ENCODE peak calls at places on chromosomes 13 and 19, in ten cellular contexts. M is activated naive CD8-positive, alpha-beta T cell treated with anti-CD3 and anti-CD28 coated beads for 36 hours; P is activated gamma-delta T cell treated with Interleukin-2 at 50 U/mL for 16 hours; J is CD8-positive, alpha-beta memory T cell; V is GM12892; N is CD14-positive monocyte; U is left cardiac atrium; R is iris pigment epithelial cell; D is NCI-H2081; C is GOT3. Q is an unnamed sample.

GRCh38 chr13:107275945-107276614 is 708.1 kb upstream of the ARGLU1 start:
- DNase-seq in D (no peak), R (peak; percentile 72), U (no peak), V (no peak), N (no peak), C (no peak), J (no peak), M (no peak), P (no peak), Q (no peak)

GRCh38 chr13:93900735-93901134 is 578.7 kb downstream of the DCT start:
- DNase-seq in V (no peak), J (no peak), N (no peak), U (no peak), M (no peak), C (no peak), D (no peak), P (no peak), R (no peak), Q (no peak)

GRCh38 chr13:41213316-41213715 is 18.9 kb upstream of the KBTBD7 start:
- DNase-seq in C (no peak), U (no peak), D (no peak), J (no peak), V (no peak), N (no peak), R (no peak), P (no peak), M (no peak), Q (no peak)

GRCh38 chr19:12801466-12802266 is at the start of the genes PRDX2 and THSD8:
- DNase-seq in D (peak; percentile 83), U (peak; percentile 88), V (peak; percentile 74), J (peak; percentile 56), M (peak; percentile 81), R (peak; percentile 72), P (peak; percentile 74), N (no peak), C (peak; percentile 42), Q (no peak)

GRCh38 chr13:112248909-112249592 is 127.1 kb upstream of the SPACA7 start:
- DNase-seq in J (no peak), D (no peak), P (no peak), M (no peak), U (no peak), R (no peak), V (no peak), N (no peak), C (no peak), Q (no peak)

GRCh38 chr13:67769987-67770341 is 539.8 kb upstream of the PCDH9 start:
- DNase-seq in R (no peak), M (no peak), P (no peak), N (no peak), C (no peak), U (no peak), J (no peak), D (no peak), V (no peak), Q (no peak)

GRCh38 chr13:47126432-47126831 is 229.6 kb upstream of the HTR2A start:
- DNase-seq in V (no peak), P (no peak), R (peak; percentile 7), M (no peak), U (no peak), N (no peak), C (no peak), J (no peak), D (no peak), Q (no peak)

GRCh38 chr19:56110515-56111448 is 10.3 kb downstream of the ZNF787 start:
- DNase-seq in D (no peak), C (no peak), U (peak; percentile 60), M (no peak), J (no peak), P (no peak), V (no peak), N (no peak), R (peak; percentile 52), Q (no peak)

GRCh38 chr13:49985129-49985528 is 11.7 kb upstream of the TRIM13 start:
- DNase-seq in J (no peak), C (no peak), P (no peak), U (no peak), V (no peak), N (no peak), M (no peak), D (no peak), R (no peak), Q (no peak)

GRCh38 chr13:91946498-91947070 is 548.2 kb downstream of the GPC5 start:
- DNase-seq in M (no peak), V (no peak), C (no peak), P (no peak), J (no peak), D (peak; percentile 28), N (no peak), R (peak; percentile 8), U (no peak), Q (no peak)

GRCh38 chr19:4499855-4500254 is 18.4 kb downstream of the PLIN4 start:
- DNase-seq in M (no peak), V (no peak), P (no peak), R (no peak), C (no peak), N (no peak), U (no peak), D (no peak), J (no peak), Q (no peak)

GRCh38 chr19:38842439-38843174 is 7.2 kb downstream of the HNRNPL start:
- DNase-seq in R (no peak), V (no peak), J (peak; percentile 36), M (peak; percentile 70), N (no peak), C (no peak), U (no peak), D (no peak), P (peak; percentile 67), Q (no peak)

GRCh38 chr19:5828661-5829566 is 10.6 kb downstream of the FUT6 start:
- DNase-seq in N (no peak), R (peak; percentile 10), V (peak; percentile 52), M (peak; percentile 46), U (peak; percentile 57), C (no peak), P (peak; percentile 24), J (no peak), D (peak; percentile 74), Q (no peak)

GRCh38 chr19:35266149-35266903 is 2.4 kb upstream of the USF2 start:
- DNase-seq in U (peak; percentile 23), M (no peak), C (no peak), D (no peak), J (no peak), R (no peak), N (no peak), P (no peak), V (no peak), Q (no peak)

GRCh38 chr19:6062274-6062673 is 48.0 kb downstream of the RFX2 start:
- DNase-seq in N (peak; percentile 92), C (no peak), M (peak; percentile 53), D (no peak), R (peak; percentile 57), J (peak; percentile 22), U (peak; percentile 66), V (no peak), P (peak; percentile 41), Q (no peak)

GRCh38 chr19:50199254-50199545 is 4.2 kb upstream of the MYH14 start:
- DNase-seq in N (no peak), V (no peak), C (no peak), P (no peak), D (no peak), J (no peak), R (no peak), M (no peak), U (no peak), Q (no peak)

GRCh38 chr19:53865918-53866696 is 1.6 kb upstream of the MYADM start:
- DNase-seq in U (peak; percentile 87), D (no peak), C (peak; percentile 69), J (peak; percentile 64), P (peak; percentile 62), V (peak; percentile 58), N (peak; percentile 69), R (peak; percentile 47), M (peak; percentile 77), Q (no peak)

GRCh38 chr19:14012378-14012915 is 6.3 kb upstream of the RFX1 start:
- DNase-seq in R (no peak), M (no peak), N (no peak), C (no peak), D (no peak), P (no peak), U (no peak), V (no peak), J (no peak), Q (no peak)

GRCh38 chr13:31908696-31909386 is 122.7 kb upstream of the FRY start:
- DNase-seq in V (no peak), N (no peak), D (no peak), M (no peak), U (no peak), P (no peak), C (no peak), R (peak; percentile 6), J (no peak), Q (no peak)

GRCh38 chr19:9945319-9945966 is 9.1 kb upstream of the OLFM2 start:
- DNase-seq in U (peak; percentile 87), M (no peak), N (no peak), C (peak; percentile 81), D (no peak), J (no peak), V (no peak), P (no peak), R (peak; percentile 96), Q (no peak)

GRCh38 chr19:49423985-49424303 is 703 bp upstream of the PTH2 start:
- DNase-seq in J (peak; percentile 21), N (no peak), U (no peak), D (no peak), M (peak; percentile 13), V (no peak), C (no peak), R (no peak), P (peak; percentile 31), Q (no peak)

GRCh38 chr13:37747071-37747612 is 122.4 kb downstream of the TRPC4 start:
- DNase-seq in P (no peak), J (no peak), D (peak; percentile 65), R (peak; percentile 89), C (no peak), N (no peak), U (no peak), M (no peak), V (no peak), Q (no peak)

GRCh38 chr19:48386981-48387380 is 4.4 kb downstream of the KDELR1 start:
- DNase-seq in U (no peak), M (no peak), N (no peak), C (no peak), V (no peak), D (no peak), R (no peak), P (no peak), J (no peak), Q (no peak)

GRCh38 chr19:40392894-40393517 is 3.0 kb upstream of the HIPK4 start:
- DNase-seq in U (no peak), V (no peak), P (no peak), C (no peak), N (no peak), D (no peak), M (no peak), R (no peak), J (no peak), Q (no peak)

GRCh38 chr13:96373597-96373996 is 283.7 kb downstream of the HS6ST3 start:
- DNase-seq in C (no peak), U (no peak), V (no peak), N (no peak), R (no peak), J (no peak), M (no peak), P (no peak), D (no peak), Q (no peak)

GRCh38 chr13:97544041-97544765 is 110.2 kb downstream of the RAP2A start:
- DNase-seq in R (peak; percentile 45), P (no peak), D (no peak), V (no peak), U (no peak), C (no peak), J (no peak), N (no peak), M (no peak), Q (no peak)

GRCh38 chr13:103243495-103243894 is 177.3 kb upstream of the SLC10A2 start:
- DNase-seq in U (no peak), P (no peak), C (no peak), D (no peak), V (no peak), M (no peak), J (no peak), R (no peak), N (no peak), Q (no peak)

GRCh38 chr13:114248011-114248410 is 13.3 kb downstream of the CDC16 start:
- DNase-seq in U (no peak), C (no peak), P (no peak), D (no peak), M (no peak), R (peak; percentile 55), V (no peak), N (no peak), J (no peak), Q (no peak)